ENCODE peak calls at places on chromosomes 13 and 19, in six cellular contexts. B, N, V, C, I and E are unnamed samples.

GRCh38 chr19:44789943-44790467 is 12.3 kb downstream of the CBLC start:
- DNase-seq in V (no peak), I (no peak), B (no peak), N (no peak), C (no peak), E (no peak)

GRCh38 chr19:46967578-46968018 is 52.0 kb upstream of the NPAS1 start:
- DNase-seq in C (peak), N (no peak), B (peak), V (no peak), I (no peak), E (no peak)

GRCh38 chr19:16849168-16849567 is 20.0 kb downstream of the SIN3B start:
- DNase-seq in C (no peak), V (no peak), B (no peak), I (peak), N (no peak), E (no peak)

GRCh38 chr19:48556163-48556562 is 4.2 kb downstream of the SULT2B1 start:
- DNase-seq in N (peak), I (peak), C (no peak), V (peak), B (no peak), E (no peak)

GRCh38 chr19:49678970-49679831 is 2.1 kb downstream of the PRMT1 start:
- DNase-seq in N (no peak), V (no peak), I (no peak), B (no peak), C (no peak), E (no peak)

GRCh38 chr19:4519521-4520277 is 1.4 kb upstream of the PLIN4 start:
- DNase-seq in I (no peak), C (no peak), V (no peak), N (no peak), B (no peak), E (no peak)

GRCh38 chr13:32017449-32017848 is 14.1 kb upstream of the FRY start:
- DNase-seq in C (no peak), I (no peak), N (no peak), V (no peak), B (no peak), E (no peak)

GRCh38 chr13:73914119-73914518 is 220.1 kb downstream of the KLF12 start:
- DNase-seq in I (peak), V (no peak), N (no peak), B (no peak), C (no peak), E (no peak)

GRCh38 chr13:47250141-47250540 is 353.3 kb upstream of the HTR2A start:
- DNase-seq in C (no peak), V (no peak), N (no peak), I (peak), B (peak), E (no peak)

GRCh38 chr13:27997904-27998522 is 9.5 kb upstream of the URAD start:
- DNase-seq in N (peak), B (no peak), C (peak), V (peak), I (peak), E (no peak)

GRCh38 chr19:5075603-5076002 is 106.7 kb downstream of the KDM4B start:
- DNase-seq in B (no peak), C (no peak), N (no peak), V (no peak), I (no peak), E (no peak)

GRCh38 chr13:95714142-95714832 is 37.3 kb downstream of the DNAJC3 start:
- DNase-seq in V (no peak), N (no peak), I (peak), C (no peak), B (no peak), E (no peak)

GRCh38 chr19:51185069-51185867 is 39.6 kb upstream of the CD33 start:
- DNase-seq in C (no peak), V (no peak), B (no peak), N (no peak), I (no peak), E (no peak)

GRCh38 chr13:114279770-114280169 is 1.6 kb upstream of the UPF3A start:
- DNase-seq in I (no peak), C (no peak), N (no peak), B (no peak), V (no peak), E (no peak)

GRCh38 chr13:45705145-45705695 is 3.1 kb downstream of the CBY2 start:
- DNase-seq in B (no peak), V (no peak), C (no peak), I (no peak), N (no peak), E (no peak)

GRCh38 chr19:401836-402535 is 7.0 kb downstream of the C2CD4C start:
- DNase-seq in C (no peak), B (no peak), V (no peak), I (no peak), N (no peak), E (no peak)

GRCh38 chr13:49649244-49649962 is 21.1 kb downstream of the ARL11 start:
- DNase-seq in C (no peak), V (no peak), B (no peak), N (no peak), I (peak), E (no peak)

GRCh38 chr13:43220873-43221578 is 197.6 kb downstream of the DNAJC15 start:
- DNase-seq in I (no peak), C (no peak), B (no peak), N (no peak), V (no peak), E (no peak)

GRCh38 chr19:46848389-46848788 is 2.3 kb downstream of the AP2S1 start:
- DNase-seq in V (no peak), I (no peak), N (no peak), B (no peak), C (no peak), E (no peak)

GRCh38 chr13:94079876-94080275 is 399.6 kb downstream of the DCT start:
- DNase-seq in N (no peak), V (no peak), C (no peak), B (no peak), I (peak), E (no peak)

GRCh38 chr13:112346173-112346898 is 29.8 kb upstream of the SPACA7 start:
- DNase-seq in N (peak), B (no peak), I (no peak), V (no peak), C (peak), E (peak)

GRCh38 chr13:99805361-99805760 is 166.2 kb downstream of the ZIC5 start:
- DNase-seq in V (no peak), C (peak), N (peak), I (no peak), B (no peak), E (no peak)

GRCh38 chr13:109281017-109281416 is 505.4 kb downstream of the IRS2 start:
- DNase-seq in I (no peak), V (no peak), N (no peak), C (no peak), B (no peak), E (no peak)

GRCh38 chr19:55484571-55485438 is at the start of gene NAT14:
- DNase-seq in N (peak), V (peak), C (peak), B (no peak), I (no peak), E (peak)

GRCh38 chr13:106367361-106367781 is 168.1 kb downstream of the EFNB2 start:
- DNase-seq in C (no peak), N (no peak), B (no peak), I (no peak), V (no peak), E (no peak)

GRCh38 chr13:113625965-113626661 is 31.9 kb downstream of the ATP4B start:
- DNase-seq in V (no peak), B (no peak), C (no peak), I (no peak), N (no peak), E (no peak)

GRCh38 chr13:37138169-37138568 is 32.7 kb upstream of the CSNK1A1L start:
- DNase-seq in C (peak), B (no peak), N (peak), I (peak), V (no peak), E (no peak)
- TF ChIP-seq CTCF in C (no peak), B (no peak), N (peak), I (peak), V (no peak), E (no peak)

DNA sequence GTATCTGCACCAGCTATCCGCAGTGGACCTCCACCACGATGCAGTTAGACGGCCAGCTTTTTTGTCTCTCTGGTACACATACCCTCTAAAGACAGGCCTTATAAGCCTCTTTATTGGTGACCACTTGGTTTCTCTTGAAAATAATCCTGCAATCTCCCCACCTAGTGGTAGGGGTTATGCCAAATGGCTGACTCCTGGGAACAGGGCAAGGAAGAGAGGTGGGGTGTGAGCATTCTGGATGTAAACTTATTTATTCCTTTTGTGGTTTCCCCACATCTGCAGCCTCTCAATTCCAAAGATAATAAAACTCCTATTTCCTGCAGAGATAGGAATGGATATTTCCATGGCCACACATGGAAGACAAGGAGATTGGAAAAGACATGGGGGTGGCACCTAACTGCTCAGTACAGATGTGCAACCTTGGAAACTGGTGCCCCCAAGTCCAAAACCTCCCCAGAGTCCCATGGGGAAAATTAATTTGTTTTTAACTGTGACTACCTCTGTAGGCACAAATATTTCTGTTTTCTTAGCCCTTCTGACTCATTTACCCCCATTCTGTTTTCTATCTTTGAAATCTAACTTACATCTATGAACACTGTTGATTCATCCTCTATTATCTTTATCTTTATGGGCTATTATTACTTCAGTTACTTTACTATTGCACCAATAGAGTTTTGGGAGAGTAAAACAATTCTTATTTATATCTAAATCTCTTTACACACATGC is 112.7 kb upstream of the TSHZ3 start:
- DNase-seq in N (no peak), B (no peak), I (peak), V (no peak), C (no peak), E (no peak)
- TF ChIP-seq CTCF in N (peak), B (no peak), I (peak), V (no peak), C (no peak), E (no peak)

DNA sequence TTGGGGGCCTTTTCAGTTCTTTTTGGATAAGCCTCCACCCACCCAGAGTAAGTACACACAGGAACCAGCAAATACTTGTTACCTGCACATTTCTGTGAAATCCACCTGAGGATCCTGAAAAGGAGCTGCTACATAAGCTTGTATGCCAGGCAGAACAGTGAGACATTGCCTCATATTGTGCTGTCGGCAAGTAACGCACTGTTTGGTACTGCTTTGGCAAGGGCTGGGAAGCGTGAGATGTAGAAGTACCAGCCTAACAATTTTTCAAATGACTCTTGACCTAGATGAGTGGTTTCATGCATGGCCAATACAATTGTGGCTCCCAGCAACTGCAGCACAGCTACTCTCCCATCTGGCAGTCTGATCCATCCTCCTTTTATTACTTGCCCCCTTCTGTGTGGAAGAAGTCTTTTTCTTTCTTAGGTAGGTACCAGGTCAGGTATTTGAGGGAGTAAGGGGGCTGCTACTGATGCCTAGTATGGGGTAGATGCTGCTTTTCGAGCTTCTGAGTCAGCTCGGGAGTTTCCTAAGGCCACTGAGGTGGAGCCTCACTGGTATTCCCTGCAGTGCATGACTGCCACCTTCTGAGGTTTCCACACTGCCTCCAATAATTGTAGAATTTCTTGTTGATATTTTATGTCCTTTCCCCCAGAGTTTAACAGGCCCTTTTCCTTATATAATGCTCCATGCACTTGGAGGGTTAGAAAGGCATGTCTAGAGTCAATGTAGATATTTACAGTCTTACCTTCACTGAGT is 52.2 kb downstream of the ZNF737 start:
- DNase-seq in C (no peak), N (no peak), V (no peak), I (no peak), B (no peak), E (no peak)
- TF ChIP-seq CTCF in C (no peak), N (peak), V (no peak), I (no peak), B (no peak), E (no peak)

GRCh38 chr19:32971012-32971595 is 654 bp downstream of the CEP89 start:
- DNase-seq in C (no peak), B (no peak), I (no peak), V (no peak), N (no peak), E (no peak)

GRCh38 chr19:32971715-32972540 is at the start of the genes CEP89 and FAAP24:
- DNase-seq in C (peak), V (peak), I (peak), N (peak), B (peak), E (peak)

GRCh38 chr19:32969549-32969948 is 2.2 kb downstream of the CEP89 start:
- DNase-seq in V (no peak), N (no peak), B (no peak), I (no peak), C (no peak), E (no peak)

DNA sequence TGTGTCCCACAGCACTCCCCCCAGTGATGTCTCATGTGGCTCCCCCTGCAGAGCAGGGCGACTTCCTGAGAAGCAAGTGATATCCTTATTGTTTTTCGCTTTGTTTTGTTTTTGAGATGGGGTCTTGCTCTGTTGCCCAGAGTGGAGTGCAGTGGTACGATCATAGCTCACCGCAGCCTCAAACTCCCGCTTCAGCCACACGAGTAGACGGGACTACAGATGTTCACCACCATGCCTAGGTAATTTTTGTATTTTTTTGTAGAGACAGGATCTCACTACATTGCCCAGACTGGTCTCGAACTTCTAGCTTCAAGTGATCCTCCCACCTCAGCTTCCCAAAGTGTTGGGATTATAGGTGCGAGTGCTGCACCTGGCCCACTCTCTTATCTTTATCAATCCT is 5.0 kb downstream of the CEP89 start:
- DNase-seq in C (no peak), I (no peak), V (no peak), N (no peak), B (no peak), E (no peak)
- TF ChIP-seq CTCF in C (no peak), I (no peak), V (no peak), N (no peak), B (no peak), E (no peak)

DNA sequence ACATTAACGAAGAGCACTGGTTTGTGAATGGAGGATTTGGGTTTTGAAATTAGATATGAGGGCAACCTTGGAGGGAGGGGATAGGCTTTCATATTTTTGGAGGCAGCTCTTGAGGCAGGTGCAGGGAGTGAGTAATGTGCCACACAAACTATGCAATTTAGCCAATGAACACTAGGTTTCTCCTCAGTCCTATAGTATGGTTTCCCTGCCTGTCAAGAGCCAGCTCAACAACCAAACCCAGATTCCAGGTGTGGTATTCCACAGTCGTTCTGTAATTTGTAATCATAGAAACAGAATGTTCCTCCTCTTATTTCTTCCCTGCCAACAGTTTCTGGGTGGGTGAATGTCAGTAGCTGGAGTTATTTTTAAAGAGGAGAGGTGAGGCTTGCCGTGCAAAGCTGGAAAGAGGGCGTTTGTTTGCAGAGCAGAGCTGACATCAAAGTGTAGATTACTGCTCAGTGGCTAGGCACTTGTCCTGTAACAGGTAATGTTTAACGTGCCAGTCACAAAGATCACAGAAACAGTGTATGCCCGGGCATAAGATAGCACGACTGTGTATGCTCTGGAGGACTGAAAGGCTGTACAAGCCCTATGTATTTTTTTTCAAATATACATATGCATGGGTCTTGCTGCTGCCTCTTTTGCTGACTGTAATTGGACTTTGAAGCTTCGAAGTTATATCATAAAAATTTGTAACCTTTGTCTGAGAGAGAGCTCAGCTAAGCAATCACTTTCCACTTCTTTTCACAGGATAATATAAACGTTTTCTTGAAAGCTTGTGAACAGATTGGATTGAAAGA is 124.3 kb downstream of the LMO7 start:
- DNase-seq in V (peak), N (no peak), C (no peak), I (peak), B (no peak), E (no peak)
- TF ChIP-seq CTCF in V (no peak), N (peak), C (no peak), I (peak), B (no peak), E (no peak)

GRCh38 chr19:38687837-38688378 is 40.5 kb downstream of the ACTN4 start:
- DNase-seq in N (no peak), B (no peak), V (no peak), C (no peak), I (no peak), E (no peak)

GRCh38 chr19:38685666-38686529 is 38.4 kb downstream of the ACTN4 start:
- DNase-seq in V (peak), N (peak), C (no peak), B (no peak), I (peak), E (no peak)

GRCh38 chr19:38684078-38684861 is 36.8 kb downstream of the ACTN4 start:
- DNase-seq in C (no peak), N (peak), B (peak), V (peak), I (peak), E (no peak)

GRCh38 chr19:38684862-38685665 is 37.6 kb downstream of the ACTN4 start:
- DNase-seq in V (no peak), B (no peak), I (no peak), N (no peak), C (no peak), E (no peak)

GRCh38 chr19:38686530-38686888 is 39.1 kb downstream of the ACTN4 start:
- DNase-seq in I (no peak), B (no peak), V (no peak), N (no peak), C (no peak), E (no peak)
- TF ChIP-seq CTCF in I (no peak), B (no peak), V (no peak), N (no peak), C (no peak), E (no peak)